ENCODE peak calls at places on chromosomes 5 and 9, in nine cellular contexts. One of them, this sample, is unnamed.

GRCh38 chr9:100011062-100011681 is 87.6 kb downstream of the ERP44 start:
- DNase-seq in heart right ventricle: no peak
- DNase-seq in KG1: peak
- DNase-seq in stimulated activated CD4-positive, alpha-beta T cell treated with anti-CD3 and anti-CD28 coated beads, Interleukin-4, amount 100 ng/mL, for 1 hour: peak
- DNase-seq in stimulated activated CD8-positive, alpha-beta memory T cell treated with anti-CD3 and anti-CD28 coated beads, Interleukin-7, amount 100 ng/mL, for 1 hour: no peak
- DNase-seq in GM23248: peak
- DNase-seq in PC-9: peak
- DNase-seq in dermis microvascular lymphatic vessel endothelial cell: peak
- DNase-seq in IMR-90: peak
- DNase-seq in this sample: peak

GRCh38 chr5:135609981-135610380 is 31.2 kb upstream of the CXCL14 start:
- DNase-seq in KG1: no peak
- DNase-seq in GM23248: no peak
- DNase-seq in stimulated activated CD8-positive, alpha-beta memory T cell treated with anti-CD3 and anti-CD28 coated beads, Interleukin-7, amount 100 ng/mL, for 1 hour: no peak
- DNase-seq in IMR-90: no peak
- DNase-seq in PC-9: no peak
- DNase-seq in dermis microvascular lymphatic vessel endothelial cell: no peak
- DNase-seq in stimulated activated CD4-positive, alpha-beta T cell treated with anti-CD3 and anti-CD28 coated beads, Interleukin-4, amount 100 ng/mL, for 1 hour: no peak
- DNase-seq in heart right ventricle: no peak
- DNase-seq in this sample: no peak

GRCh38 chr5:35919191-35919590 is 19.2 kb downstream of the CAPSL start:
- DNase-seq in PC-9: peak
- DNase-seq in dermis microvascular lymphatic vessel endothelial cell: no peak
- DNase-seq in IMR-90: peak
- DNase-seq in heart right ventricle: no peak
- DNase-seq in stimulated activated CD8-positive, alpha-beta memory T cell treated with anti-CD3 and anti-CD28 coated beads, Interleukin-7, amount 100 ng/mL, for 1 hour: no peak
- DNase-seq in GM23248: peak
- DNase-seq in KG1: no peak
- DNase-seq in stimulated activated CD4-positive, alpha-beta T cell treated with anti-CD3 and anti-CD28 coated beads, Interleukin-4, amount 100 ng/mL, for 1 hour: no peak
- DNase-seq in this sample: peak

GRCh38 chr9:35688558-35689350 is 971 bp downstream of the TPM2 start:
- DNase-seq in heart right ventricle: no peak
- DNase-seq in dermis microvascular lymphatic vessel endothelial cell: no peak
- DNase-seq in PC-9: peak
- DNase-seq in GM23248: peak
- DNase-seq in IMR-90: peak
- DNase-seq in stimulated activated CD4-positive, alpha-beta T cell treated with anti-CD3 and anti-CD28 coated beads, Interleukin-4, amount 100 ng/mL, for 1 hour: no peak
- DNase-seq in stimulated activated CD8-positive, alpha-beta memory T cell treated with anti-CD3 and anti-CD28 coated beads, Interleukin-7, amount 100 ng/mL, for 1 hour: no peak
- DNase-seq in KG1: no peak
- DNase-seq in this sample: peak

GRCh38 chr9:121574771-121575519 is 75.3 kb upstream of the GGTA1 start:
- DNase-seq in KG1: no peak
- DNase-seq in GM23248: no peak
- DNase-seq in stimulated activated CD8-positive, alpha-beta memory T cell treated with anti-CD3 and anti-CD28 coated beads, Interleukin-7, amount 100 ng/mL, for 1 hour: no peak
- DNase-seq in dermis microvascular lymphatic vessel endothelial cell: no peak
- DNase-seq in stimulated activated CD4-positive, alpha-beta T cell treated with anti-CD3 and anti-CD28 coated beads, Interleukin-4, amount 100 ng/mL, for 1 hour: no peak
- DNase-seq in IMR-90: no peak
- DNase-seq in heart right ventricle: no peak
- DNase-seq in PC-9: no peak
- DNase-seq in this sample: no peak

GRCh38 chr5:132177691-132178149 is 49.9 kb downstream of the P4HA2 start:
- DNase-seq in IMR-90: no peak
- DNase-seq in heart right ventricle: no peak
- DNase-seq in stimulated activated CD4-positive, alpha-beta T cell treated with anti-CD3 and anti-CD28 coated beads, Interleukin-4, amount 100 ng/mL, for 1 hour: no peak
- DNase-seq in dermis microvascular lymphatic vessel endothelial cell: no peak
- DNase-seq in KG1: no peak
- DNase-seq in GM23248: no peak
- DNase-seq in PC-9: no peak
- DNase-seq in stimulated activated CD8-positive, alpha-beta memory T cell treated with anti-CD3 and anti-CD28 coated beads, Interleukin-7, amount 100 ng/mL, for 1 hour: no peak
- DNase-seq in this sample: no peak

GRCh38 chr5:174987443-174988012 is 263.1 kb downstream of the MSX2 start:
- DNase-seq in PC-9: no peak
- DNase-seq in KG1: no peak
- DNase-seq in stimulated activated CD8-positive, alpha-beta memory T cell treated with anti-CD3 and anti-CD28 coated beads, Interleukin-7, amount 100 ng/mL, for 1 hour: no peak
- DNase-seq in dermis microvascular lymphatic vessel endothelial cell: no peak
- DNase-seq in GM23248: no peak
- DNase-seq in heart right ventricle: no peak
- DNase-seq in IMR-90: no peak
- DNase-seq in stimulated activated CD4-positive, alpha-beta T cell treated with anti-CD3 and anti-CD28 coated beads, Interleukin-4, amount 100 ng/mL, for 1 hour: no peak
- DNase-seq in this sample: no peak

GRCh38 chr5:179343902-179344300 is 1.4 kb downstream of the ADAMTS2 start:
- DNase-seq in heart right ventricle: peak
- DNase-seq in PC-9: no peak
- DNase-seq in KG1: no peak
- DNase-seq in GM23248: peak
- DNase-seq in IMR-90: peak
- DNase-seq in dermis microvascular lymphatic vessel endothelial cell: no peak
- DNase-seq in stimulated activated CD4-positive, alpha-beta T cell treated with anti-CD3 and anti-CD28 coated beads, Interleukin-4, amount 100 ng/mL, for 1 hour: no peak
- DNase-seq in stimulated activated CD8-positive, alpha-beta memory T cell treated with anti-CD3 and anti-CD28 coated beads, Interleukin-7, amount 100 ng/mL, for 1 hour: no peak
- DNase-seq in this sample: peak

GRCh38 chr9:32331240-32331639 is 53.2 kb upstream of the ACO1 start:
- DNase-seq in stimulated activated CD4-positive, alpha-beta T cell treated with anti-CD3 and anti-CD28 coated beads, Interleukin-4, amount 100 ng/mL, for 1 hour: no peak
- DNase-seq in PC-9: no peak
- DNase-seq in stimulated activated CD8-positive, alpha-beta memory T cell treated with anti-CD3 and anti-CD28 coated beads, Interleukin-7, amount 100 ng/mL, for 1 hour: no peak
- DNase-seq in IMR-90: no peak
- DNase-seq in dermis microvascular lymphatic vessel endothelial cell: no peak
- DNase-seq in heart right ventricle: no peak
- DNase-seq in KG1: no peak
- DNase-seq in GM23248: no peak
- DNase-seq in this sample: no peak

GRCh38 chr5:154878642-154879335 is 20.4 kb downstream of the CNOT8 start:
- DNase-seq in stimulated activated CD8-positive, alpha-beta memory T cell treated with anti-CD3 and anti-CD28 coated beads, Interleukin-7, amount 100 ng/mL, for 1 hour: no peak
- DNase-seq in stimulated activated CD4-positive, alpha-beta T cell treated with anti-CD3 and anti-CD28 coated beads, Interleukin-4, amount 100 ng/mL, for 1 hour: no peak
- DNase-seq in IMR-90: no peak
- DNase-seq in PC-9: no peak
- DNase-seq in KG1: no peak
- DNase-seq in GM23248: peak
- DNase-seq in heart right ventricle: no peak
- DNase-seq in dermis microvascular lymphatic vessel endothelial cell: no peak
- DNase-seq in this sample: no peak

GRCh38 chr9:98917691-98918487 is 25.8 kb upstream of the COL15A1 start:
- DNase-seq in IMR-90: no peak
- DNase-seq in stimulated activated CD4-positive, alpha-beta T cell treated with anti-CD3 and anti-CD28 coated beads, Interleukin-4, amount 100 ng/mL, for 1 hour: no peak
- DNase-seq in dermis microvascular lymphatic vessel endothelial cell: no peak
- DNase-seq in PC-9: no peak
- DNase-seq in stimulated activated CD8-positive, alpha-beta memory T cell treated with anti-CD3 and anti-CD28 coated beads, Interleukin-7, amount 100 ng/mL, for 1 hour: no peak
- DNase-seq in KG1: no peak
- DNase-seq in heart right ventricle: no peak
- DNase-seq in GM23248: no peak
- DNase-seq in this sample: peak

This sample was measured in fibroblast of pulmonary artery.